ENCODE peak calls at places on chromosomes 5 and 9, in nine cellular contexts. V, U, G, M, K, Z, F, J and B are unnamed samples.

GRCh38 chr9:77194423-77194822 is 17.1 kb downstream of the VPS13A start:
- DNase-seq in V (no peak), U (no peak), G (no peak), M (peak), K (no peak), Z (no peak), F (no peak), J (no peak), B (no peak)

GRCh38 chr9:25964239-25964638 is 286.0 kb upstream of the TUSC1 start:
- DNase-seq in V (no peak), U (no peak), G (peak), M (peak), K (no peak), Z (no peak), F (no peak), J (peak), B (peak)

GRCh38 chr5:180343110-180343845 is 9.9 kb downstream of the GFPT2 start:
- DNase-seq in V (no peak), U (no peak), G (no peak), M (peak), K (no peak), Z (no peak), F (no peak), J (no peak), B (peak)

GRCh38 chr5:172321593-172321992 is 38.0 kb upstream of the UBTD2 start:
- DNase-seq in V (no peak), U (no peak), G (no peak), M (no peak), K (no peak), Z (no peak), F (no peak), J (peak), B (no peak)

GRCh38 chr5:17113174-17113941 is 104.1 kb upstream of the BASP1 start:
- DNase-seq in V (no peak), U (no peak), G (no peak), M (peak), K (no peak), Z (no peak), F (no peak), J (no peak), B (no peak)

GRCh38 chr9:80885894-80886293 is 803.5 kb downstream of the TLE1 start:
- DNase-seq in V (no peak), U (no peak), G (no peak), M (no peak), K (no peak), Z (no peak), F (no peak), J (peak), B (no peak)

GRCh38 chr5:107402881-107403280 is 267.9 kb downstream of the EFNA5 start:
- DNase-seq in V (no peak), U (no peak), G (no peak), M (no peak), K (no peak), Z (no peak), F (no peak), J (peak), B (no peak)

GRCh38 chr5:14440598-14441401 is 140.8 kb upstream of the OTULINL start:
- DNase-seq in V (peak), U (peak), G (peak), M (peak), K (no peak), Z (no peak), F (no peak), J (peak), B (peak)

GRCh38 chr5:178304016-178304415 is 71.4 kb upstream of the PHYKPL start:
- DNase-seq in V (no peak), U (peak), G (no peak), M (no peak), K (no peak), Z (no peak), F (no peak), J (no peak), B (no peak)

GRCh38 chr5:158840193-158840592 is 259.5 kb downstream of the EBF1 start:
- DNase-seq in V (no peak), U (no peak), G (no peak), M (no peak), K (no peak), Z (no peak), F (no peak), J (no peak), B (no peak)

GRCh38 chr5:142798099-142798768 is 28.1 kb downstream of the ARHGAP26 start:
- DNase-seq in V (no peak), U (no peak), G (no peak), M (no peak), K (no peak), Z (peak), F (peak), J (no peak), B (no peak)

GRCh38 chr5:43008369-43009158 is 31.6 kb downstream of the ANXA2R start:
- DNase-seq in V (peak), U (peak), G (peak), M (peak), K (peak), Z (peak), F (peak), J (peak), B (peak)

GRCh38 chr9:109256381-109256780 is 64.5 kb downstream of the EPB41L4B start:
- DNase-seq in V (no peak), U (no peak), G (no peak), M (peak), K (no peak), Z (no peak), F (no peak), J (no peak), B (no peak)

GRCh38 chr9:127397722-127398647 is 1.0 kb downstream of the SLC2A8 start:
- DNase-seq in V (peak), U (peak), G (no peak), M (peak), K (no peak), Z (no peak), F (peak), J (no peak), B (peak)

GRCh38 chr5:80193421-80193820 is 62.4 kb downstream of the SERINC5 start:
- DNase-seq in V (no peak), U (no peak), G (no peak), M (no peak), K (no peak), Z (no peak), F (no peak), J (peak), B (no peak)

GRCh38 chr5:40616791-40617190 is 62.9 kb upstream of the PTGER4 start:
- DNase-seq in V (no peak), U (no peak), G (no peak), M (no peak), K (no peak), Z (no peak), F (no peak), J (no peak), B (no peak)

GRCh38 chr9:95085036-95085770 is 232.3 kb downstream of the FANCC start:
- DNase-seq in V (no peak), U (peak), G (no peak), M (no peak), K (no peak), Z (no peak), F (no peak), J (no peak), B (peak)

GRCh38 chr9:122192261-122192875 is 32.7 kb downstream of the MORN5 start:
- DNase-seq in V (no peak), U (no peak), G (no peak), M (no peak), K (no peak), Z (no peak), F (no peak), J (no peak), B (no peak)

GRCh38 chr5:172488221-172488620 is 33.9 kb upstream of the SH3PXD2B start:
- DNase-seq in V (no peak), U (peak), G (no peak), M (no peak), K (no peak), Z (no peak), F (peak), J (no peak), B (peak)

GRCh38 chr5:135566422-135567416 is 12.1 kb downstream of the CXCL14 start:
- DNase-seq in V (no peak), U (no peak), G (no peak), M (no peak), K (no peak), Z (no peak), F (no peak), J (no peak), B (no peak)

GRCh38 chr9:112048924-112049785 is 125.9 kb downstream of the SUSD1 start:
- DNase-seq in V (no peak), U (no peak), G (no peak), M (peak), K (no peak), Z (no peak), F (no peak), J (peak), B (no peak)

GRCh38 chr5:160029540-160030139 is 20.7 kb downstream of the TTC1 start:
- DNase-seq in V (no peak), U (no peak), G (no peak), M (no peak), K (no peak), Z (no peak), F (no peak), J (no peak), B (no peak)

GRCh38 chr5:57824047-57824446 is 341.4 kb upstream of the ACTBL2 start:
- DNase-seq in V (no peak), U (no peak), G (no peak), M (peak), K (no peak), Z (no peak), F (no peak), J (no peak), B (no peak)

GRCh38 chr9:13719410-13719809 is 439.9 kb upstream of the MPDZ start:
- DNase-seq in V (no peak), U (no peak), G (no peak), M (peak), K (no peak), Z (no peak), F (no peak), J (peak), B (no peak)

GRCh38 chr5:30279237-30279636 is 914.2 kb upstream of the CDH6 start:
- DNase-seq in V (no peak), U (no peak), G (no peak), M (peak), K (no peak), Z (no peak), F (no peak), J (no peak), B (no peak)

GRCh38 chr9:112184211-112184610 is 9.1 kb upstream of the SUSD1 start:
- DNase-seq in V (no peak), U (no peak), G (no peak), M (no peak), K (no peak), Z (no peak), F (no peak), J (no peak), B (no peak)

GRCh38 chr5:68420476-68421344 is 205.2 kb downstream of the PIK3R1 start:
- DNase-seq in V (peak), U (no peak), G (no peak), M (no peak), K (no peak), Z (no peak), F (no peak), J (no peak), B (no peak)

GRCh38 chr9:17776735-17777134 is 197.9 kb downstream of the SH3GL2 start:
- DNase-seq in V (no peak), U (no peak), G (no peak), M (no peak), K (no peak), Z (no peak), F (no peak), J (peak), B (no peak)

GRCh38 chr9:68725070-68725469 is 20.0 kb downstream of the PIP5K1B start:
- DNase-seq in V (no peak), U (no peak), G (no peak), M (no peak), K (no peak), Z (no peak), F (no peak), J (no peak), B (no peak)